ENCODE peak calls at places on chromosomes 16 and 17, in seven cellular contexts. W is NCI-H1092; D is naive thymus-derived CD8-positive, alpha-beta T cell; I is NCI-H460; L is HEK293T; Q is HT-29; F is Peyer's patch. M is an unnamed sample.
A peak's percentile ranks its signal among the peaks of the same experiment; 100 is the strongest.

GRCh38 chr16:5706206-5706605 is 608.6 kb upstream of the EEF2KMT start:
- DNase-seq in W (no peak), D (no peak), I (no peak), L (no peak), Q (no peak), F (no peak), M (no peak)

GRCh38 chr17:50532452-50533024 is at the start of gene EPN3:
- DNase-seq in W (no peak), D (no peak), I (no peak), L (no peak), Q (peak; percentile 83), F (peak; percentile 73), M (no peak)

GRCh38 chr16:30472328-30472942 is at the start of gene ITGAL:
- DNase-seq in W (no peak), D (peak; percentile 77), I (no peak), L (no peak), Q (no peak), F (peak; percentile 91), M (peak; percentile 85)

GRCh38 chr17:75524971-75525805 is at the start of gene LLGL2:
- DNase-seq in W (peak; percentile 54), D (peak; percentile 86), I (peak; percentile 83), L (peak; percentile 95), Q (peak; percentile 94), F (peak; percentile 94), M (peak; percentile 78)

GRCh38 chr16:84830765-84831384 is 11.1 kb downstream of the CRISPLD2 start:
- DNase-seq in W (no peak), D (no peak), I (no peak), L (no peak), Q (no peak), F (no peak), M (no peak)

GRCh38 chr17:72426948-72427760 is 306.3 kb downstream of the SOX9 start:
- DNase-seq in W (no peak), D (no peak), I (no peak), L (no peak), Q (peak; percentile 73), F (peak; percentile 92), M (no peak)

GRCh38 chr16:78478267-78478821 is 378.9 kb downstream of the WWOX start:
- DNase-seq in W (peak; percentile 53), D (no peak), I (no peak), L (peak; percentile 28), Q (peak; percentile 16), F (no peak), M (no peak)

GRCh38 chr16:53829186-53829747 is 125.3 kb downstream of the FTO start:
- DNase-seq in W (no peak), D (no peak), I (no peak), L (no peak), Q (peak; percentile 1), F (no peak), M (no peak)

GRCh38 chr16:79628501-79628975 is 28.0 kb upstream of the MAF start:
- DNase-seq in W (no peak), D (no peak), I (no peak), L (no peak), Q (no peak), F (no peak), M (no peak)